ENCODE peak calls at places on chromosomes 5 and 9, in ten cellular contexts. A is spleen; Z is hepatic stellate cell; W is stimulated activated CD4-positive, alpha-beta T cell treated with anti-CD3 and anti-CD28 coated beads, Interleukin-15, amount 100 ng/mL, for 1 hour; L is cerebellar cortex; S is stimulated activated CD8-positive, alpha-beta memory T cell treated with anti-CD3 and anti-CD28 coated beads, Interleukin-15, amount 100 ng/mL, for 1 hour; Y is CD4-positive, alpha-beta T cell; E is HAP-1; F is kidney tubule cell; K is fibroblast of pulmonary artery. O is an unnamed sample.

GRCh38 chr5:59174248-59174844 is 591.5 kb downstream of the RAB3C start:
- DNase-seq in W (no peak), Y (no peak), F (peak), E (peak), A (no peak), Z (peak), K (peak), S (peak), L (peak), O (peak)

GRCh38 chr5:174706997-174707548 is 17.3 kb upstream of the MSX2 start:
- DNase-seq in L (no peak), W (no peak), A (no peak), Z (no peak), S (no peak), E (no peak), Y (no peak), K (no peak), F (no peak), O (no peak)

GRCh38 chr5:119333421-119333851 is 22.4 kb upstream of the TNFAIP8 start:
- DNase-seq in K (no peak), W (no peak), L (no peak), Y (no peak), S (no peak), Z (no peak), A (no peak), E (no peak), F (peak), O (peak)

GRCh38 chr9:90307177-90307833 is 335.3 kb downstream of the DIRAS2 start:
- DNase-seq in L (no peak), Y (no peak), E (no peak), Z (no peak), A (no peak), K (no peak), W (no peak), F (no peak), S (no peak), O (no peak)

GRCh38 chr9:98075332-98075805 is 18.8 kb downstream of the NANS start:
- DNase-seq in Z (peak), W (no peak), Y (no peak), F (peak), A (peak), E (no peak), S (no peak), K (peak), L (no peak), O (no peak)

GRCh38 chr5:147427784-147428401 is 82.0 kb downstream of the DPYSL3 start:
- DNase-seq in A (no peak), S (no peak), W (no peak), K (peak), L (no peak), Z (peak), E (no peak), Y (no peak), F (no peak), O (no peak)

GRCh38 chr9:98184326-98184725 is 8.1 kb downstream of the CORO2A start:
- DNase-seq in A (no peak), L (no peak), E (no peak), S (no peak), F (no peak), Y (no peak), K (no peak), Z (no peak), W (no peak), O (no peak)

GRCh38 chr9:104971521-104971920 is 43.6 kb upstream of the ABCA1 start:
- DNase-seq in E (no peak), Z (no peak), A (no peak), L (no peak), W (no peak), Y (no peak), F (peak), S (no peak), K (no peak), O (no peak)

GRCh38 chr9:33081128-33081851 is 4.8 kb upstream of the SMU1 start:
- DNase-seq in F (peak), Z (peak), S (peak), K (peak), E (peak), A (peak), W (peak), Y (peak), L (peak), O (peak)

GRCh38 chr5:102921341-102922047 is 166.4 kb downstream of the PAM start:
- DNase-seq in E (no peak), W (no peak), Y (no peak), L (no peak), K (no peak), A (no peak), S (no peak), Z (peak), F (no peak), O (no peak)

GRCh38 chr5:51053361-51053760 is 329.9 kb upstream of the ISL1 start:
- DNase-seq in A (no peak), Y (no peak), E (no peak), K (no peak), S (no peak), L (no peak), W (no peak), Z (no peak), F (no peak), O (no peak)